ENCODE peak calls at places on chromosome 2, in five cellular contexts. Y is left ventricle myocardium inferior, O is anterior cingulate cortex, S is NCI-H1694, Q is endothelial cell. B is an unnamed sample.
A peak's percentile ranks its signal among the peaks of the same experiment; 100 is the strongest.

GRCh38 chr2:24892928-24893327 is 27.1 kb downstream of the ADCY3 start:
- DNase-seq in Y (no peak), S (no peak), Q (no peak), O (no peak), B (no peak)

GRCh38 chr2:37317746-37318145 is 6.9 kb downstream of the PRKD3 start:
- DNase-seq in Y (no peak), S (no peak), Q (no peak), O (no peak), B (no peak)

GRCh38 chr2:176118606-176119370 is 2.2 kb downstream of the HOXD10 start:
- DNase-seq in S (no peak), O (no peak), Y (no peak), Q (no peak), B (no peak)

GRCh38 chr2:162106746-162107145 is 32.7 kb upstream of the DPP4 start:
- DNase-seq in O (no peak), S (no peak), Q (no peak), Y (no peak), B (no peak)

GRCh38 chr2:10385933-10386773 is 62.0 kb downstream of the ODC1 start:
- DNase-seq in Y (no peak), S (no peak), Q (no peak), O (no peak), B (no peak)

GRCh38 chr2:26724004-26724750 is 31.7 kb downstream of the KCNK3 start:
- DNase-seq in Y (peak; percentile 58), Q (no peak), S (no peak), O (no peak), B (no peak)

GRCh38 chr2:171248205-171248662 is 87.5 kb upstream of the TLK1 start:
- DNase-seq in Q (no peak), O (no peak), S (no peak), Y (no peak), B (no peak)

GRCh38 chr2:105625632-105626031 is 119.1 kb upstream of the NCK2 start:
- DNase-seq in S (no peak), Q (no peak), O (no peak), Y (no peak), B (no peak)

GRCh38 chr2:8622924-8623465 is 58.9 kb upstream of the ID2 start:
- DNase-seq in O (no peak), Y (no peak), S (no peak), Q (no peak), B (no peak)

GRCh38 chr2:83826601-83827000 is 632.5 kb downstream of the SUCLG1 start:
- DNase-seq in Y (no peak), Q (no peak), S (peak; percentile 96), O (no peak), B (no peak)

GRCh38 chr2:226655871-226656270 is 143.7 kb downstream of the IRS1 start:
- DNase-seq in Q (no peak), O (no peak), S (no peak), Y (no peak), B (no peak)

B was measured in amygdala.